ENCODE peak calls at places on chromosome 5, in seven cellular contexts. One of them, this sample, is unnamed.

GRCh38 chr5:61687371-61687770 is 355.3 kb downstream of the ZSWIM6 start:
- DNase-seq in PC-9: no peak
- DNase-seq in RWPE1: no peak
- DNase-seq in CD8-positive, alpha-beta T cell: no peak
- DNase-seq in lower lobe of right lung: no peak
- DNase-seq in B cell: no peak
- DNase-seq in heart right ventricle: no peak
- DNase-seq in this sample: no peak

GRCh38 chr5:172052454-172053236 is 46.2 kb upstream of the FBXW11 start:
- DNase-seq in PC-9: no peak
- DNase-seq in RWPE1: no peak
- DNase-seq in CD8-positive, alpha-beta T cell: no peak
- DNase-seq in lower lobe of right lung: no peak
- DNase-seq in B cell: no peak
- DNase-seq in heart right ventricle: peak
- DNase-seq in this sample: no peak

GRCh38 chr5:97297063-97297715 is 114.1 kb upstream of the RIOK2 start:
- DNase-seq in PC-9: peak
- DNase-seq in RWPE1: peak
- DNase-seq in CD8-positive, alpha-beta T cell: no peak
- DNase-seq in lower lobe of right lung: no peak
- DNase-seq in B cell: no peak
- DNase-seq in heart right ventricle: no peak
- DNase-seq in this sample: peak

GRCh38 chr5:81125959-81126358 is 107.2 kb upstream of the CKMT2 start:
- DNase-seq in PC-9: no peak
- DNase-seq in RWPE1: no peak
- DNase-seq in CD8-positive, alpha-beta T cell: no peak
- DNase-seq in lower lobe of right lung: peak
- DNase-seq in B cell: no peak
- DNase-seq in heart right ventricle: no peak
- DNase-seq in this sample: no peak

GRCh38 chr5:135071311-135071710 is 37.3 kb upstream of the PITX1 start:
- DNase-seq in PC-9: no peak
- DNase-seq in RWPE1: no peak
- DNase-seq in CD8-positive, alpha-beta T cell: no peak
- DNase-seq in lower lobe of right lung: no peak
- DNase-seq in B cell: no peak
- DNase-seq in heart right ventricle: no peak
- DNase-seq in this sample: no peak

GRCh38 chr5:14663734-14664269 is 716 bp upstream of the OTULIN start:
- DNase-seq in PC-9: no peak
- DNase-seq in RWPE1: no peak
- DNase-seq in CD8-positive, alpha-beta T cell: no peak
- DNase-seq in lower lobe of right lung: no peak
- DNase-seq in B cell: no peak
- DNase-seq in heart right ventricle: no peak
- DNase-seq in this sample: no peak

GRCh38 chr5:176647870-176648466 is 684 bp downstream of the TSPAN17 start:
- DNase-seq in PC-9: peak
- DNase-seq in RWPE1: peak
- DNase-seq in CD8-positive, alpha-beta T cell: no peak
- DNase-seq in lower lobe of right lung: peak
- DNase-seq in B cell: no peak
- DNase-seq in heart right ventricle: peak
- DNase-seq in this sample: peak

GRCh38 chr5:127316013-127316412 is 25.4 kb downstream of the MEGF10 start:
- DNase-seq in PC-9: no peak
- DNase-seq in RWPE1: no peak
- DNase-seq in CD8-positive, alpha-beta T cell: no peak
- DNase-seq in lower lobe of right lung: no peak
- DNase-seq in B cell: no peak
- DNase-seq in heart right ventricle: no peak
- DNase-seq in this sample: no peak

GRCh38 chr5:56561-57290 is 35.2 kb upstream of the PLEKHG4B start:
- DNase-seq in PC-9: peak
- DNase-seq in RWPE1: peak
- DNase-seq in CD8-positive, alpha-beta T cell: no peak
- DNase-seq in lower lobe of right lung: no peak
- DNase-seq in B cell: no peak
- DNase-seq in heart right ventricle: no peak
- DNase-seq in this sample: no peak

GRCh38 chr5:167294861-167295685 is 996.4 kb upstream of the WWC1 start:
- DNase-seq in PC-9: peak
- DNase-seq in RWPE1: peak
- DNase-seq in CD8-positive, alpha-beta T cell: no peak
- DNase-seq in lower lobe of right lung: no peak
- DNase-seq in B cell: no peak
- DNase-seq in heart right ventricle: no peak
- DNase-seq in this sample: no peak

GRCh38 chr5:39302507-39302906 is 61.8 kb downstream of the C9 start:
- DNase-seq in PC-9: no peak
- DNase-seq in RWPE1: no peak
- DNase-seq in CD8-positive, alpha-beta T cell: no peak
- DNase-seq in lower lobe of right lung: no peak
- DNase-seq in B cell: no peak
- DNase-seq in heart right ventricle: no peak
- DNase-seq in this sample: no peak

GRCh38 chr5:72178910-72179815 is 71.9 kb downstream of the MAP1B start:
- DNase-seq in PC-9: peak
- DNase-seq in RWPE1: peak
- DNase-seq in CD8-positive, alpha-beta T cell: no peak
- DNase-seq in lower lobe of right lung: no peak
- DNase-seq in B cell: no peak
- DNase-seq in heart right ventricle: peak
- DNase-seq in this sample: no peak

GRCh38 chr5:2166979-2167377 is 284.3 kb upstream of the IRX4 start:
- DNase-seq in PC-9: no peak
- DNase-seq in RWPE1: no peak
- DNase-seq in CD8-positive, alpha-beta T cell: no peak
- DNase-seq in lower lobe of right lung: no peak
- DNase-seq in B cell: no peak
- DNase-seq in heart right ventricle: no peak
- DNase-seq in this sample: no peak

GRCh38 chr5:144179226-144179625 is 8.6 kb downstream of the KCTD16 start:
- DNase-seq in PC-9: no peak
- DNase-seq in RWPE1: no peak
- DNase-seq in CD8-positive, alpha-beta T cell: no peak
- DNase-seq in lower lobe of right lung: no peak
- DNase-seq in B cell: no peak
- DNase-seq in heart right ventricle: no peak
- DNase-seq in this sample: no peak

GRCh38 chr5:140882591-140882899 is 621 bp downstream of the PCDHA13 start:
- DNase-seq in PC-9: no peak
- DNase-seq in RWPE1: peak
- DNase-seq in CD8-positive, alpha-beta T cell: no peak
- DNase-seq in lower lobe of right lung: no peak
- DNase-seq in B cell: no peak
- DNase-seq in heart right ventricle: no peak
- DNase-seq in this sample: no peak

GRCh38 chr5:153926201-153926600 is 112.5 kb downstream of the FAM114A2 start:
- DNase-seq in PC-9: no peak
- DNase-seq in RWPE1: no peak
- DNase-seq in CD8-positive, alpha-beta T cell: no peak
- DNase-seq in lower lobe of right lung: no peak
- DNase-seq in B cell: no peak
- DNase-seq in heart right ventricle: no peak
- DNase-seq in this sample: no peak

GRCh38 chr5:133421394-133421793 is 190.9 kb downstream of the FSTL4 start:
- DNase-seq in PC-9: no peak
- DNase-seq in RWPE1: no peak
- DNase-seq in CD8-positive, alpha-beta T cell: peak
- DNase-seq in lower lobe of right lung: no peak
- DNase-seq in B cell: no peak
- DNase-seq in heart right ventricle: no peak
- DNase-seq in this sample: no peak
- TF ChIP-seq CTCF in PC-9: peak
- TF ChIP-seq CTCF in RWPE1: no peak
- TF ChIP-seq CTCF in CD8-positive, alpha-beta T cell: no peak
- TF ChIP-seq CTCF in lower lobe of right lung: no peak
- TF ChIP-seq CTCF in B cell: no peak
- TF ChIP-seq CTCF in heart right ventricle: no peak
- TF ChIP-seq CTCF in this sample: peak

GRCh38 chr5:173886157-173886556 is 2.0 kb upstream of the CPEB4 start:
- DNase-seq in PC-9: no peak
- DNase-seq in RWPE1: no peak
- DNase-seq in CD8-positive, alpha-beta T cell: no peak
- DNase-seq in lower lobe of right lung: no peak
- DNase-seq in B cell: no peak
- DNase-seq in heart right ventricle: no peak
- DNase-seq in this sample: no peak
- TF ChIP-seq CTCF in PC-9: no peak
- TF ChIP-seq CTCF in RWPE1: no peak
- TF ChIP-seq CTCF in CD8-positive, alpha-beta T cell: no peak
- TF ChIP-seq CTCF in lower lobe of right lung: no peak
- TF ChIP-seq CTCF in B cell: no peak
- TF ChIP-seq CTCF in heart right ventricle: no peak
- TF ChIP-seq CTCF in this sample: no peak

GRCh38 chr5:157603333-157604190 is 28.0 kb upstream of the ADAM19 start:
- DNase-seq in PC-9: peak
- DNase-seq in RWPE1: peak
- DNase-seq in CD8-positive, alpha-beta T cell: peak
- DNase-seq in lower lobe of right lung: no peak
- DNase-seq in B cell: no peak
- DNase-seq in heart right ventricle: no peak
- DNase-seq in this sample: no peak
- TF ChIP-seq CTCF in PC-9: no peak
- TF ChIP-seq CTCF in RWPE1: no peak
- TF ChIP-seq CTCF in CD8-positive, alpha-beta T cell: no peak
- TF ChIP-seq CTCF in lower lobe of right lung: no peak
- TF ChIP-seq CTCF in B cell: no peak
- TF ChIP-seq CTCF in heart right ventricle: no peak
- TF ChIP-seq CTCF in this sample: no peak

GRCh38 chr5:132293066-132293991 is 865 bp upstream of the SLC22A4 start:
- DNase-seq in PC-9: peak
- DNase-seq in RWPE1: peak
- DNase-seq in CD8-positive, alpha-beta T cell: peak
- DNase-seq in lower lobe of right lung: peak
- DNase-seq in B cell: no peak
- DNase-seq in heart right ventricle: peak
- DNase-seq in this sample: peak
- TF ChIP-seq CTCF in PC-9: no peak
- TF ChIP-seq CTCF in RWPE1: no peak
- TF ChIP-seq CTCF in CD8-positive, alpha-beta T cell: no peak
- TF ChIP-seq CTCF in lower lobe of right lung: peak
- TF ChIP-seq CTCF in B cell: no peak
- TF ChIP-seq CTCF in heart right ventricle: no peak
- TF ChIP-seq CTCF in this sample: no peak

GRCh38 chr5:131005963-131006684 is 158.9 kb downstream of the HINT1 start:
- DNase-seq in PC-9: no peak
- DNase-seq in RWPE1: no peak
- DNase-seq in CD8-positive, alpha-beta T cell: no peak
- DNase-seq in lower lobe of right lung: no peak
- DNase-seq in B cell: no peak
- DNase-seq in heart right ventricle: no peak
- DNase-seq in this sample: no peak
- TF ChIP-seq CTCF in PC-9: no peak
- TF ChIP-seq CTCF in RWPE1: no peak
- TF ChIP-seq CTCF in CD8-positive, alpha-beta T cell: no peak
- TF ChIP-seq CTCF in lower lobe of right lung: no peak
- TF ChIP-seq CTCF in B cell: no peak
- TF ChIP-seq CTCF in heart right ventricle: no peak
- TF ChIP-seq CTCF in this sample: peak

DNA sequence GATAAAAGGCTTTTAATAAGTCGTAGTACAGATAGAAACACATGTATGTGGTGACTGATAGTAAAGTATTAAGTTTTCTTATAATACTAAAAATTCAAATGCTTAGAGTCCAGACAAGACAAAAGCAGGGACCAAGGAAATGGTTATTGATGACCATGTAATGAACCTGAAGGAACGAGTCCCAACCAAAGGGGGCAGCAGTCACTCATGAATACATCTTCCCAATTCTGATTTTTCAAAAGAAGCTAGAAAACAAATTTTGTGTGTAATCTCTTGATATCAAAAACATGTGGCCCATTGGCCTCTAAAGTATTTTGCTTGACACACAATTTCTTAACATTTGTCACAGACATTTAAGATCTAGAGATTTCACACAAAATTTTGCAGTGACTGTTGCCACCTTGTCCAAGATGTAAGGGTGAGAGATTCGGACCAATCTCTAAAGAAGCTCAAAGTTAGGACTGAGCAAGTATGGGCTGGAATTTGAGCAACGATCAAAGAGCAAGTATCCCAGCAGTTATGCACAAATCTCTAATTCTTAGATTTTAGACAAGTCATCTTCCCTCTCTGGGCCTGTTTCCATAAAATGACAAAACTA is 66.8 kb downstream of the ARL15 start:
- DNase-seq in PC-9: peak
- DNase-seq in RWPE1: peak
- DNase-seq in CD8-positive, alpha-beta T cell: peak
- DNase-seq in lower lobe of right lung: no peak
- DNase-seq in B cell: no peak
- DNase-seq in heart right ventricle: peak
- DNase-seq in this sample: no peak
- TF ChIP-seq CTCF in PC-9: peak
- TF ChIP-seq CTCF in RWPE1: peak
- TF ChIP-seq CTCF in CD8-positive, alpha-beta T cell: peak
- TF ChIP-seq CTCF in lower lobe of right lung: peak
- TF ChIP-seq CTCF in B cell: peak
- TF ChIP-seq CTCF in heart right ventricle: peak
- TF ChIP-seq CTCF in this sample: peak